ENCODE peak calls at places on chromosome 13, in nine cellular contexts. Q, J, F, Z, M, B, X, I and U are unnamed samples.

GRCh38 chr13:112793545-112794445 is 104.0 kb downstream of the ATP11A start:
- DNase-seq in Q (no peak), J (no peak), F (no peak), Z (peak), M (no peak), B (peak), X (no peak), I (no peak), U (peak)

GRCh38 chr13:24613755-24614154 is 66.5 kb upstream of the ATP12A start:
- DNase-seq in Q (no peak), J (no peak), F (no peak), Z (no peak), M (no peak), B (no peak), X (no peak), I (no peak), U (no peak)

GRCh38 chr13:112931028-112931934 is 37.7 kb upstream of the MCF2L start:
- DNase-seq in Q (no peak), J (peak), F (peak), Z (no peak), M (peak), B (peak), X (no peak), I (peak), U (no peak)

GRCh38 chr13:99677388-99677951 is 176.2 kb downstream of the TM9SF2 start:
- DNase-seq in Q (no peak), J (no peak), F (no peak), Z (no peak), M (no peak), B (no peak), X (no peak), I (no peak), U (no peak)

GRCh38 chr13:106314417-106314816 is 221.0 kb downstream of the EFNB2 start:
- DNase-seq in Q (no peak), J (no peak), F (no peak), Z (no peak), M (no peak), B (no peak), X (no peak), I (no peak), U (no peak)

GRCh38 chr13:113040597-113041292 is 64.8 kb upstream of the F7 start:
- DNase-seq in Q (no peak), J (no peak), F (no peak), Z (no peak), M (no peak), B (no peak), X (no peak), I (no peak), U (no peak)

GRCh38 chr13:44437356-44438233 is 64.0 kb downstream of the SERP2 start:
- DNase-seq in Q (no peak), J (no peak), F (peak), Z (no peak), M (no peak), B (no peak), X (no peak), I (peak), U (no peak)

GRCh38 chr13:20882206-20882605 is 20.3 kb downstream of the XPO4 start:
- DNase-seq in Q (no peak), J (no peak), F (peak), Z (no peak), M (no peak), B (no peak), X (no peak), I (no peak), U (no peak)

GRCh38 chr13:26061947-26062346 is 10.1 kb upstream of the SHISA2 start:
- DNase-seq in Q (no peak), J (no peak), F (peak), Z (no peak), M (no peak), B (no peak), X (no peak), I (peak), U (no peak)

GRCh38 chr13:74969419-74969818 is 512.5 kb downstream of the TBC1D4 start:
- DNase-seq in Q (no peak), J (no peak), F (no peak), Z (no peak), M (no peak), B (no peak), X (no peak), I (no peak), U (no peak)
- H3K27ac ChIP-seq in Q (no peak), J (no peak), F (no peak), Z (no peak), M (no peak), B (no peak), X (no peak), I (no peak), U (no peak)

GRCh38 chr13:94710881-94711560 is 1.3 kb downstream of the SOX21 start:
- DNase-seq in Q (no peak), J (no peak), F (no peak), Z (no peak), M (peak), B (no peak), X (no peak), I (no peak), U (no peak)
- TF ChIP-seq CTCF in Q (no peak), J (no peak), F (no peak), Z (no peak), M (peak), B (no peak), X (no peak), I (peak), U (no peak)

GRCh38 chr13:101626925-101627555 is 174.6 kb downstream of the ITGBL1 start:
- DNase-seq in Q (no peak), J (no peak), F (no peak), Z (no peak), M (no peak), B (no peak), X (no peak), I (peak), U (no peak)
- H3K27ac ChIP-seq in Q (no peak), J (no peak), F (peak), Z (peak), M (peak), B (peak), X (no peak), I (peak), U (no peak)

GRCh38 chr13:114108141-114108761 is 24.2 kb downstream of the RASA3 start:
- DNase-seq in Q (no peak), J (no peak), F (no peak), Z (peak), M (no peak), B (peak), X (peak), I (no peak), U (peak)

GRCh38 chr13:114111577-114111976 is 20.8 kb downstream of the RASA3 start:
- DNase-seq in Q (no peak), J (no peak), F (no peak), Z (peak), M (no peak), B (peak), X (peak), I (no peak), U (peak)

GRCh38 chr13:114109646-114110045 is 22.8 kb downstream of the RASA3 start:
- DNase-seq in Q (no peak), J (no peak), F (no peak), Z (peak), M (no peak), B (peak), X (peak), I (no peak), U (peak)

GRCh38 chr13:114108894-114109293 is 23.5 kb downstream of the RASA3 start:
- DNase-seq in Q (no peak), J (no peak), F (no peak), Z (peak), M (no peak), B (peak), X (peak), I (no peak), U (peak)

DNA sequence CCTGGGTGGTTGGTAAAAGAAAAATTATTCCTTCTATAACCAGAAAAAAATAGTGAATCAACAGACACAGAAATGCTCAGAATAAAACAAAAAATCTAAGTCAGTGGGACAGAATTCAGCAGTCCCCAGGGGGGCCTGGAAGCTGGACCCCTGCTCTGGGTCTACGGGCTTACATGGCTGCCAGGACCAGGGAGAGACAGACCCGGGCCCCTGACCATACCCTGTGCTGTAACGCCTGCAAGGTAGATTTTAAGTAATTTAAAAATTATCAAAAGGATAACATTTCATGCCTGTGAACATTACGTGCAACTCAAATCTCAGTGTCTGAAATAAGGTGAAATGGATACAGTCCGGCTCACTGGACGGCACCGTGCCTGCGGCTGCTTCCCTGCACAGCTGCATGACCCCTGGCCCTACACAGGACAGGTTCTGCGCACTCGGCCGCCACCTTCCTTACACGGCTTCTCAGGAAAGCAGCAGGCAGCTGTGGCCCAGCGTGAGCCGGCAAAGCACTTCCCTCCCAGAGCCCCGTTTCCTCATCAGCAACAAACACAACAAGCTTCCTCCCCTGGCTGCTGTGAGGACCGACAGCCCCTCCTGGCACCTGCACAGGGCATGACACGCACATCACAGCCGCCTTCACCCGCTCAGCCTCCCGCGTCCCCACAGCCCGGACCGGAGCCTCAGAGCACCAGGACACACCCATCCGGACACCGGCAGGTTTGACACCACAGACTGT is 22.2 kb downstream of the RASA3 start:
- DNase-seq in Q (no peak), J (no peak), F (no peak), Z (peak), M (no peak), B (peak), X (peak), I (peak), U (peak)
- TF ChIP-seq CTCF in Q (no peak), J (no peak), F (no peak), Z (no peak), M (no peak), B (no peak), X (no peak), I (peak), U (no peak)

GRCh38 chr13:27455331-27455855 is 5.0 kb upstream of the MTIF3 start:
- DNase-seq in Q (no peak), J (no peak), F (no peak), Z (no peak), M (no peak), B (no peak), X (no peak), I (no peak), U (no peak)
- H3K27ac ChIP-seq in Q (no peak), J (no peak), F (no peak), Z (no peak), M (peak), B (no peak), X (no peak), I (no peak), U (peak)

DNA sequence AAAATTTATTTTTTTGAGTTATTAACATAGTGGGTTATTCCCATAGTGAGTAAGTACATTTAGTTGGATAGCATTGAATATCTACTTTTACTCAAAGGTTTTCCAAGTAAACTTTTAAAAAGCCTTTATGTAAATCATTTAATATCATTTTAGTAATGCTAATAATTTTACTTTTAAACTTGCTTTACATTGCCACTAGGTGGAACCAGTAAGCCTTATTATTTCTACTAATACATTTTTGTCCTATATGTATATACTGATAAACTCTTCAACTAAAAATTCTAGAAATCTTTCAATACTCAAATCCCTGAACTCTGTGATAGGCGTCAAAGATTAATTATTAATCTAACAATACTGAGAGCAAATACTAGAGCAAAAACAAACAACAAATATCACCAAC is 1709.2 kb upstream of the PCDH20 start:
- DNase-seq in Q (no peak), J (peak), F (peak), Z (no peak), M (no peak), B (no peak), X (no peak), I (peak), U (no peak)
- TF ChIP-seq CTCF in Q (peak), J (peak), F (no peak), Z (no peak), M (peak), B (no peak), X (peak), I (no peak), U (no peak)

GRCh38 chr13:49315036-49315565 is 67.4 kb downstream of the CDADC1 start:
- DNase-seq in Q (no peak), J (no peak), F (peak), Z (no peak), M (no peak), B (no peak), X (no peak), I (no peak), U (no peak)
- H3K27ac ChIP-seq in Q (no peak), J (no peak), F (peak), Z (no peak), M (no peak), B (no peak), X (no peak), I (no peak), U (peak)

DNA sequence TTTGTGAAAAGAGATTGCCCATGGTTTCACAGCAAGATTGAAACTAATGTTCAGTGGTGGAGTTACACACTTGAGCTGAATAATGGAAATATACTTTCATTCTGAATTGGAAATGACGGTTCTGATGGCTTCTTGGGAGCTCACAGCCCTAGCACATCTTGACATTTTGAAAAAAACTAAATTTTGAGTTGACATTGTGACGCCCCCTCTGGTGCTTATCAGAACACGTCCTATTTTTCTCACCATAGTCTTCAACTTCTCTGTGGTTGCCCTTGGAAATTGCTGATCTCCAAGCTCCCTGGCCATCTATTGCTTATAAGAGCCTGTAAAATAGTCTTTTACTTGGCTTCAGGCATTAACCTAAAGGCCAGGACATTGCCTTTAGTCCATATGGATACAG is 202.1 kb downstream of the OXGR1 start:
- DNase-seq in Q (no peak), J (no peak), F (no peak), Z (no peak), M (no peak), B (no peak), X (no peak), I (no peak), U (no peak)
- TF ChIP-seq CTCF in Q (no peak), J (no peak), F (no peak), Z (no peak), M (no peak), B (no peak), X (no peak), I (no peak), U (no peak)

DNA sequence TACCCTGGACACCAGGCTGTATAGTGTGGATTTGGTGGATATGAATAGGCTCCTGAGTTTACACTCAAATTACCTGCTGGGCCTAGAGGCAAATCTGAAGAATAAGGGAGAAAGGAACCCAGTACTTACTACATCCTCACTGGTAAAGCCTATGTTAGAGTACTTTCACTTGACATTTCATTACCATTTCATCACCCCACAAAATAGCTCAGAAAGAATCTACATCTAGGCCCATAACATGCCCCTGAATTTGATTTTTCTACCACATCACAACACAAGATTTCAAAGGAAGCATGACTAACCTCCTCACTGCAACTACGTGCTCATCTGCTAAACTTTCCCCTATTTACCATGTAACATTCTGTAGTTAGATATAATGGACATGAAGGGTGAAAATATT is 43.3 kb downstream of the VWA8 start:
- DNase-seq in Q (no peak), J (no peak), F (peak), Z (no peak), M (no peak), B (no peak), X (no peak), I (peak), U (no peak)
- H3K27ac ChIP-seq in Q (no peak), J (no peak), F (peak), Z (no peak), M (no peak), B (no peak), X (peak), I (peak), U (peak)

GRCh38 chr13:43134896-43135295 is 111.5 kb downstream of the DNAJC15 start:
- DNase-seq in Q (no peak), J (no peak), F (no peak), Z (no peak), M (no peak), B (no peak), X (no peak), I (no peak), U (no peak)

GRCh38 chr13:43133792-43134191 is 110.4 kb downstream of the DNAJC15 start:
- DNase-seq in Q (no peak), J (no peak), F (no peak), Z (no peak), M (no peak), B (no peak), X (no peak), I (no peak), U (no peak)

GRCh38 chr13:43129511-43130130 is 106.2 kb downstream of the DNAJC15 start:
- DNase-seq in Q (no peak), J (no peak), F (peak), Z (no peak), M (no peak), B (no peak), X (no peak), I (no peak), U (no peak)

GRCh38 chr13:43132911-43133310 is 109.5 kb downstream of the DNAJC15 start:
- DNase-seq in Q (no peak), J (no peak), F (no peak), Z (no peak), M (no peak), B (no peak), X (no peak), I (no peak), U (no peak)

DNA sequence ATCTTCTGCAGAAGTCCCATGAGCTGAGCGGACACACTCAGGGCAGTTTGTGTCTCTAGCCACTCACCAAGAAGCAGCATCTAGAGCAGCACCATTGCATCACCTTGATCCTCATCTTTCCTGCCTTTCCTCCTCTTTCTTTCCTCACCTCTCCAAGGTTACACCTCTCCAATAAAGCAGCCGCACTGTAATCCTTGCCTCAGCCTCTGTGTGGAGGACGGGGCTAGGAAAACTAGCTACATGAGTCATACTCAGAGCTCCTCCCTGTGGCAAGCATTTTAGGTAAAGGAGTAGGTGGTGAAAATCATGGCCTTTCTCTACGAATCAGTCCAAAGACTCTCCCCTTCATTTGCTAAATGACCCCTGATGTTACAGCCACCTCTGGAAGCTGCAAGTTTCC is 108.8 kb downstream of the DNAJC15 start:
- DNase-seq in Q (peak), J (peak), F (peak), Z (no peak), M (peak), B (no peak), X (no peak), I (peak), U (no peak)
- TF ChIP-seq CTCF in Q (no peak), J (peak), F (no peak), Z (no peak), M (peak), B (no peak), X (peak), I (no peak), U (no peak)